ENCODE peak calls at places on chromosomes 7 and 10, in four cellular contexts. One of them, this sample, is unnamed.

GRCh38 chr7:69568266-69568665 is 30.0 kb upstream of the AUTS2 start:
- DNase-seq in stimulated activated CD4-positive, alpha-beta T cell treated with anti-CD3 and anti-CD28 coated beads, Interleukin-1b, Interleukin-23, amount 100 ng/mL, for 4 hours: no peak
- DNase-seq in WERI-Rb-1: no peak
- DNase-seq in Ammon's horn: no peak
- DNase-seq in this sample: no peak

GRCh38 chr10:119254355-119254754 is 47.0 kb downstream of the GRK5 start:
- DNase-seq in stimulated activated CD4-positive, alpha-beta T cell treated with anti-CD3 and anti-CD28 coated beads, Interleukin-1b, Interleukin-23, amount 100 ng/mL, for 4 hours: no peak
- DNase-seq in WERI-Rb-1: no peak
- DNase-seq in Ammon's horn: no peak
- DNase-seq in this sample: no peak

GRCh38 chr10:120824864-120825263 is 26.3 kb upstream of the WDR11 start:
- DNase-seq in stimulated activated CD4-positive, alpha-beta T cell treated with anti-CD3 and anti-CD28 coated beads, Interleukin-1b, Interleukin-23, amount 100 ng/mL, for 4 hours: no peak
- DNase-seq in WERI-Rb-1: peak
- DNase-seq in Ammon's horn: peak
- DNase-seq in this sample: peak

GRCh38 chr10:83917519-83918506 is 221.5 kb upstream of the GHITM start:
- DNase-seq in stimulated activated CD4-positive, alpha-beta T cell treated with anti-CD3 and anti-CD28 coated beads, Interleukin-1b, Interleukin-23, amount 100 ng/mL, for 4 hours: no peak
- DNase-seq in WERI-Rb-1: no peak
- DNase-seq in Ammon's horn: peak
- DNase-seq in this sample: no peak

GRCh38 chr10:97895915-97896314 is 46.3 kb downstream of the GOLGA7B start:
- DNase-seq in stimulated activated CD4-positive, alpha-beta T cell treated with anti-CD3 and anti-CD28 coated beads, Interleukin-1b, Interleukin-23, amount 100 ng/mL, for 4 hours: no peak
- DNase-seq in WERI-Rb-1: no peak
- DNase-seq in Ammon's horn: no peak
- DNase-seq in this sample: no peak

GRCh38 chr10:114703377-114704125 is 45.5 kb upstream of the ABLIM1 start:
- DNase-seq in stimulated activated CD4-positive, alpha-beta T cell treated with anti-CD3 and anti-CD28 coated beads, Interleukin-1b, Interleukin-23, amount 100 ng/mL, for 4 hours: peak
- DNase-seq in WERI-Rb-1: peak
- DNase-seq in Ammon's horn: no peak
- DNase-seq in this sample: no peak

GRCh38 chr10:63630928-63631685 is 109.9 kb downstream of the REEP3 start:
- DNase-seq in stimulated activated CD4-positive, alpha-beta T cell treated with anti-CD3 and anti-CD28 coated beads, Interleukin-1b, Interleukin-23, amount 100 ng/mL, for 4 hours: no peak
- DNase-seq in WERI-Rb-1: no peak
- DNase-seq in Ammon's horn: no peak
- DNase-seq in this sample: peak

GRCh38 chr7:46320956-46321355 is 399.9 kb upstream of the IGFBP3 start:
- DNase-seq in stimulated activated CD4-positive, alpha-beta T cell treated with anti-CD3 and anti-CD28 coated beads, Interleukin-1b, Interleukin-23, amount 100 ng/mL, for 4 hours: no peak
- DNase-seq in WERI-Rb-1: no peak
- DNase-seq in Ammon's horn: no peak
- DNase-seq in this sample: no peak

GRCh38 chr10:126917975-126918908 is 13.0 kb downstream of the DOCK1 start:
- DNase-seq in stimulated activated CD4-positive, alpha-beta T cell treated with anti-CD3 and anti-CD28 coated beads, Interleukin-1b, Interleukin-23, amount 100 ng/mL, for 4 hours: no peak
- DNase-seq in WERI-Rb-1: no peak
- DNase-seq in Ammon's horn: peak
- DNase-seq in this sample: peak

This sample was measured in midbrain.